ENCODE peak calls at places on chromosomes 4 and X, in seven cellular contexts. H, R, K, F, L, G and D are unnamed samples.

GRCh38 chr4:159070742-159071141 is 32.1 kb upstream of the RAPGEF2 start:
- DNase-seq in H (no peak), R (peak), K (no peak), F (no peak), L (no peak), G (no peak), D (no peak)

GRCh38 chrX:123425904-123426303 is 241.8 kb downstream of the GRIA3 start:
- DNase-seq in H (no peak), R (no peak), K (no peak), F (no peak), L (no peak), G (no peak), D (no peak)

GRCh38 chr4:129561886-129562285 is 465.9 kb downstream of the C4orf33 start:
- DNase-seq in H (no peak), R (no peak), K (no peak), F (no peak), L (no peak), G (no peak), D (no peak)

GRCh38 chrX:129823115-129823514 is 20.6 kb downstream of the ZDHHC9 start:
- DNase-seq in H (peak), R (no peak), K (no peak), F (no peak), L (peak), G (no peak), D (peak)

GRCh38 chr4:26086621-26087068 is 172.6 kb downstream of the SMIM20 start:
- DNase-seq in H (no peak), R (no peak), K (no peak), F (no peak), L (no peak), G (no peak), D (no peak)

GRCh38 chrX:68870357-68870756 is 41.5 kb downstream of the EFNB1 start:
- DNase-seq in H (no peak), R (no peak), K (no peak), F (no peak), L (no peak), G (no peak), D (no peak)

GRCh38 chrX:48890296-48890925 is 7.2 kb downstream of the TIMM17B start:
- DNase-seq in H (no peak), R (no peak), K (no peak), F (no peak), L (no peak), G (no peak), D (no peak)

GRCh38 chr4:10288830-10289533 is 168.2 kb downstream of the ZNF518B start:
- DNase-seq in H (no peak), R (no peak), K (no peak), F (no peak), L (no peak), G (no peak), D (no peak)

GRCh38 chrX:45697591-45697990 is 496.9 kb upstream of the DIPK2B start:
- DNase-seq in H (no peak), R (peak), K (no peak), F (no peak), L (no peak), G (no peak), D (no peak)

GRCh38 chr4:108651068-108651794 is 832 bp downstream of the OSTC start:
- DNase-seq in H (peak), R (peak), K (no peak), F (no peak), L (no peak), G (no peak), D (no peak)

GRCh38 chr4:13783800-13784411 is 156.4 kb upstream of the BOD1L1 start:
- DNase-seq in H (no peak), R (no peak), K (no peak), F (no peak), L (no peak), G (no peak), D (no peak)

GRCh38 chrX:107483976-107484726 is 34.7 kb downstream of the FRMPD3 start:
- DNase-seq in H (no peak), R (no peak), K (no peak), F (peak), L (no peak), G (peak), D (peak)

GRCh38 chr4:2800691-2801596 is 8.1 kb downstream of the SH3BP2 start:
- DNase-seq in H (no peak), R (peak), K (no peak), F (no peak), L (peak), G (peak), D (peak)

GRCh38 chrX:150032742-150033141 is 94.5 kb upstream of the EOLA2 start:
- DNase-seq in H (no peak), R (peak), K (no peak), F (no peak), L (no peak), G (no peak), D (no peak)

GRCh38 chr4:103329642-103330041 is 131.5 kb upstream of the CENPE start:
- DNase-seq in H (no peak), R (no peak), K (no peak), F (no peak), L (no peak), G (no peak), D (no peak)

GRCh38 chrX:82757614-82758013 is 750.5 kb upstream of the POU3F4 start:
- DNase-seq in H (no peak), R (no peak), K (no peak), F (no peak), L (no peak), G (no peak), D (no peak)

GRCh38 chr4:136424052-136424451 is 1108.2 kb downstream of the PCDH18 start:
- DNase-seq in H (no peak), R (no peak), K (no peak), F (no peak), L (no peak), G (no peak), D (no peak)

GRCh38 chr4:8108261-8108660 is 50.4 kb downstream of the ABLIM2 start:
- DNase-seq in H (no peak), R (no peak), K (no peak), F (no peak), L (peak), G (no peak), D (no peak)

GRCh38 chr4:82401600-82401999 is 27.8 kb upstream of the HNRNPD start:
- DNase-seq in H (no peak), R (no peak), K (no peak), F (no peak), L (no peak), G (no peak), D (no peak)

GRCh38 chr4:125322363-125322730 is 7.6 kb downstream of the FAT4 start:
- DNase-seq in H (no peak), R (peak), K (no peak), F (no peak), L (no peak), G (no peak), D (no peak)

GRCh38 chrX:102339312-102340298 is 92.6 kb downstream of the NXF2 start:
- DNase-seq in H (no peak), R (no peak), K (no peak), F (no peak), L (no peak), G (peak), D (no peak)

GRCh38 chr4:40150932-40151331 is 45.9 kb upstream of the RHOH start:
- DNase-seq in H (no peak), R (no peak), K (no peak), F (no peak), L (no peak), G (no peak), D (no peak)

GRCh38 chr4:34720563-34720962 is 1523.8 kb downstream of the ARAP2 start:
- DNase-seq in H (peak), R (peak), K (peak), F (peak), L (no peak), G (no peak), D (no peak)

GRCh38 chr4:19729873-19730735 is 521.6 kb upstream of the SLIT2 start:
- DNase-seq in H (no peak), R (no peak), K (no peak), F (no peak), L (no peak), G (no peak), D (no peak)

GRCh38 chr4:184430163-184430562 is 44.2 kb downstream of the IRF2 start:
- DNase-seq in H (no peak), R (no peak), K (no peak), F (no peak), L (no peak), G (no peak), D (peak)

GRCh38 chrX:135170877-135171519 is at the start of gene CT55:
- DNase-seq in H (no peak), R (no peak), K (no peak), F (no peak), L (no peak), G (peak), D (no peak)

GRCh38 chrX:10393241-10393640 is 227.1 kb downstream of the MID1 start:
- DNase-seq in H (no peak), R (no peak), K (no peak), F (no peak), L (no peak), G (no peak), D (no peak)